ENCODE peak calls at places on chromosomes 16 and 17, in five cellular contexts. S is transverse colon, W is stomach, J is endothelial cell of umbilical vein, Q is sigmoid colon. O is an unnamed sample. For H3K4me1, the result is how much of the 10 kb centered on the place peaks cover.

GRCh38 chr16:56357765-56358322 is 67.5 kb downstream of the AMFR start:
- DNase-seq in S (peak), W (peak), Q (peak), J (no peak), O (no peak)

GRCh38 chr17:80785477-80786178 is 206.0 kb upstream of the CHMP6 start:
- DNase-seq in W (no peak), S (no peak), J (no peak), Q (peak), O (peak)

GRCh38 chr17:47704116-47704515 is 10.2 kb downstream of the TBKBP1 start:
- DNase-seq in Q (peak), S (peak), J (no peak), W (no peak), O (peak)

GRCh38 chr16:23843143-23843542 is 7.4 kb downstream of the PRKCB start:
- DNase-seq in S (no peak), Q (no peak), J (no peak), W (no peak), O (no peak)

GRCh38 chr17:18124346-18125126 is 16.0 kb downstream of the MYO15A start:
- DNase-seq in S (no peak), J (no peak), Q (no peak), W (no peak), O (no peak)

GRCh38 chr17:17774009-17774881 is 62.5 kb downstream of the SREBF1 start:
- DNase-seq in J (peak), S (peak), Q (peak), W (peak), O (peak)

GRCh38 chr16:26787924-26788323 is 278.8 kb upstream of the C16orf82 start:
- DNase-seq in J (no peak), W (no peak), S (no peak), Q (no peak), O (no peak)

GRCh38 chr16:2365895-2366294 is 25.4 kb upstream of the ABCA3 start:
- DNase-seq in J (peak), Q (no peak), W (no peak), S (no peak), O (no peak)

GRCh38 chr17:8606415-8606814 is 24.1 kb downstream of the MYH10 start:
- DNase-seq in Q (no peak), J (peak), S (no peak), W (no peak), O (no peak)

GRCh38 chr17:8916470-8916869 is 49.0 kb upstream of the PIK3R6 start:
- DNase-seq in J (no peak), W (no peak), S (no peak), Q (no peak), O (peak)

GRCh38 chr17:1143573-1143972 is 36.2 kb downstream of the ABR start:
- DNase-seq in Q (no peak), J (no peak), S (no peak), W (no peak), O (no peak)

GRCh38 chr16:53022374-53022773 is 30.3 kb downstream of the CHD9NB start:
- DNase-seq in S (peak), Q (no peak), W (peak), J (peak), O (peak)

GRCh38 chr17:77510133-77510796 is 369.5 kb downstream of the SEC14L1 start:
- DNase-seq in Q (peak), J (no peak), S (no peak), W (no peak), O (no peak)

GRCh38 chr16:83418565-83418964 is 389.2 kb upstream of the HSBP1 start:
- DNase-seq in J (no peak), S (no peak), W (no peak), Q (no peak), O (no peak)

GRCh38 chr16:67704110-67704509 is 15.0 kb downstream of the GFOD2 start:
- DNase-seq in W (no peak), J (no peak), S (no peak), Q (no peak), O (no peak)

DNA sequence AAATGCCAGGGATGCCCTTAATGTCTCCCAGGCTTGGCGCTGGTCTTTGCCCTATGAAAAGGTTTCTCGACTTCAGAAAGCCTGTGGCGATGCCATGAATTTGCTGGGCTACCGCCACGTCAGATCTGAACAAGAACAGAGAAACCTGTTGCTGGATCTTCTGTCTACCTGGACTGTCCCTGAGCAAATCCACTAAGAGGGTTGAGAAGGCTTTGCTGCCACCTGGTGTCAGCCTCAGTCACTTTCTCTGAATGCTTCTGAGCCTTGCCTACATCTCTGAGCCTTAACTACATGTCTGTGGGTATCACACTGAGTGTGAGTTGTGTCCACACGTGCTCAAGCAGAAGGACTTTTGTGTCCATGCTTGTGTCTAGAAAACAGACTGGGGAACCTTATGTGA is 11.4 kb downstream of the CHST4 start:
- DNase-seq in W (no peak), Q (no peak), J (peak), S (peak), O (no peak)
- H3K4me3 ChIP-seq in W (no peak), Q (no peak), J (no peak), S (no peak), O (no peak)

GRCh38 chr17:41971721-41972523 is 5.3 kb downstream of the CNP start:
- DNase-seq in J (no peak), W (no peak), S (no peak), Q (no peak), O (no peak)

GRCh38 chr17:41972571-41973411 is 6.2 kb downstream of the CNP start:
- DNase-seq in J (no peak), Q (no peak), S (no peak), W (peak), O (no peak)

GRCh38 chr17:41973457-41973856 is 6.9 kb downstream of the CNP start:
- DNase-seq in J (no peak), W (no peak), Q (no peak), S (no peak), O (no peak)

GRCh38 chr17:41968676-41969075 is 2.1 kb downstream of the CNP start:
- DNase-seq in Q (no peak), W (no peak), J (no peak), S (no peak), O (peak)

DNA sequence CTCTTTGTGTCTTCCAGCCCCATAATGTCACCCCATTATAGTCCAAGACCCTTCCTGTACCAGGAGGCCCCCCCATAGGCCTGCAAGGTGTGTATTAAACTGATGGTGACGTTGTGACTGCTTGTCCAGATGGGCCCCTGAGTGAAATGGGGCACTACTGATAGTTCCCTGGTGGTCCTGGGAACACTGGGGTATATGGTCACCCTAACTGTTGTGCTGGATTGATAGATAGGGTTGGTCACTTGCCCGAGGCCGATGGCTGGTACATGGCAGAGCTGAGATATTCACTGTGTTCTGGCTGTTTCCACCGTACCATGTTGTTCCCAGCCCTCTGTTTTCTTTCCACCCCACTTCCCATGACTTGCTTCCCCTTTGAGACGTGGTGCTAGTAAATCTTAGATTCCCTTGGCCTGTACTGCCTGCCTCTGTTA is 4.3 kb downstream of the CNP start:
- DNase-seq in Q (no peak), S (no peak), W (no peak), J (peak), O (no peak)
- TF ChIP-seq POLR2AphosphoS5 in Q (no peak), S (no peak), W (no peak), J (no peak), O (no peak)

DNA sequence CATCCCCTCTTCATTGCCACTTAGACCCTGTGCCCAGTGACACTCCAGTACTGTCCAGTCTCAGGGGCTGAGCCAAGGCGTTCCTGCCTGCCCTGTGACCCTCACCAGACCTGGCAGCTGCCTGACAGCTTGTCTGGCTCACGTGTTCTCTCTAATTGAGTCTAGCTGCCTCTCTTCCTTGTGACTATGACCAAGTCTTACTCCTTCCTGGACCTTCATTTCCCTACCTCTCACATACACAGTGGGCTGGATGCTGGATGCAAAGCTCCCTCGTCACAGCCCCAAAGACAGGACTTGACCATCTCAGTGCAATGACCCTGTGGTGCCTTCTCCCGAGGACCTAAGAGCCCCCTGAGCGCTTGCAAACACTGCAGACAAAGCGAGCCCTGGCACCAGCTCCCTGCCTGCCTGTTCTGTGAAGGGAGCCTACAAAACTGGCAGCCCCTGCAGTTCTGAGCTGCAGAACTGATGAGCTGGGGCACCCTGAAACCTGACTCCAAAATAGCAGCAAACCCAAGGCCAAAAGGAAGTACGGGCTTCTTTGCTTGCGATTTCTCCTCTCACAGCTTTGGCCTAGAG is 1.7 kb downstream of the DEXI start:
- DNase-seq in S (no peak), Q (no peak), W (no peak), J (no peak), O (no peak)
- H3K4me1 ChIP-seq in S (under half), Q (half or more), W (half or more), J (half or more), O (half or more)

GRCh38 chr17:81980122-81980521 is 2.7 kb downstream of the ASPSCR1 start:
- DNase-seq in W (no peak), Q (no peak), S (no peak), J (no peak), O (no peak)

GRCh38 chr17:81977211-81978091 is at the start of gene ASPSCR1:
- DNase-seq in S (peak), W (peak), J (peak), Q (peak), O (peak)

GRCh38 chr17:81980752-81981239 is 3.4 kb downstream of the ASPSCR1 start:
- DNase-seq in S (no peak), Q (no peak), J (no peak), W (no peak), O (no peak)

GRCh38 chr17:81976332-81977210 is 858 bp upstream of the ASPSCR1 start:
- DNase-seq in Q (no peak), S (peak), J (peak), W (peak), O (peak)

DNA sequence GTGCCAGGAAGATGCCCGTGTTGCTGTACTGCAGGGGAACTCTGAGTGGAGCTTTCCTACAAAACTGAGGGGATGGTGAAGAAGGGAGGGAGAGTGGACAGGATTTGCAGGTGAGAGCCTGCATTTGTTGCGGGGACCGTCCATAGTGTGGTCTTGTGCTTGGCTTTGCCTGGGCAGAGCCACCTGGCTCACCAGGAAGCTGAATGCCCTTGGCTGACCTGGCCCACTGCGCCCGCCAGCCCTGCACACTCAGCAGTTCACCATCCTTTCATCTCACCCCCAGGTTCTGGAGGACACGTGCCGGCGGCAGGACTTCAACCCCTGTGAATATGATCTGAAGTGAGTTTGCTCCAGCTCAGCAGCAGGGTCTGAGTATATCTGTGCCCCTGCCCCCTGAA is 1.5 kb downstream of the ASPSCR1 start:
- DNase-seq in J (no peak), W (peak), Q (no peak), S (no peak), O (peak)
- H3K4me3 ChIP-seq in J (no peak), W (no peak), Q (no peak), S (no peak), O (no peak)

DNA sequence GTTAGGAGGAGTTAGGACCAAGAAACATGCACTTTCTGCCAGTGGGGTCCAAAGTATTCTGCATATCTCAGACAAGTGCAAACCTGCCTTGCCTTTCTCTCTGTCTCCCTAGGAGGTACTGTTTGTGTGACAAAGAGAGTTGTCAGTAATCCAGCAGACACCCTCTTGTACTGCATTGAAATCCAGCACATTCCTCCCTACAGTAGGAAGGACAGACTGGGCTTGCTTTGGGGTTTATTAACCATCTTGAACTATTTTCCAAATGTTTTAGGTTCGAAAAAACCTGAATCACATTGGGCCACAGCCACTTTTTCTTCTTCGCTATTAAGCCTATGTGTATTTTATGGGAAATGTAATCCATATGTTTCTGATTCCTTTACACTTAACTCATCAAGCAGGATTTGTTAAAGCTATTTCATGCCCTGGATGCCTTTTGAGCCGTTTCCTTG is 204.2 kb upstream of the KCNJ16 start:
- DNase-seq in S (no peak), W (no peak), J (peak), Q (no peak), O (no peak)
- TF ChIP-seq POLR2AphosphoS5 in S (no peak), W (no peak), J (no peak), Q (no peak), O (no peak)

GRCh38 chr17:40472733-40473452 is 28.5 kb downstream of the TNS4 start:
- DNase-seq in Q (no peak), J (no peak), W (no peak), S (no peak), O (no peak)
- H3K4me1 ChIP-seq in Q (half or more), J (under half), W (under half), S (under half), O (under half)

GRCh38 chr17:15261818-15262290 is 3.3 kb downstream of the PMP22 start:
- DNase-seq in J (peak), W (no peak), Q (no peak), S (peak), O (no peak)
- H3K4me3 ChIP-seq in J (peak), W (peak), Q (peak), S (peak), O (peak)

O was measured in upper lobe of left lung.